ENCODE peak calls at places on chromosome 12, in six cellular contexts. One of them, this sample, is unnamed.

GRCh38 chr12:4824415-4824814 is 85.3 kb upstream of the KCNA1 start:
- DNase-seq in mucosa of descending colon: no peak
- DNase-seq in upper lobe of right lung: no peak
- DNase-seq in IMR-90: peak
- DNase-seq in Karpas-422: no peak
- DNase-seq in suprapubic skin: no peak
- DNase-seq in this sample: peak

GRCh38 chr12:90239740-90240260 is 531.2 kb upstream of the ATP2B1 start:
- DNase-seq in mucosa of descending colon: no peak
- DNase-seq in Karpas-422: no peak
- DNase-seq in IMR-90: no peak
- DNase-seq in suprapubic skin: no peak
- DNase-seq in upper lobe of right lung: no peak
- DNase-seq in this sample: no peak

GRCh38 chr12:74598819-74599218 is 61.2 kb downstream of the ATXN7L3B start:
- DNase-seq in Karpas-422: no peak
- DNase-seq in suprapubic skin: no peak
- DNase-seq in upper lobe of right lung: no peak
- DNase-seq in IMR-90: no peak
- DNase-seq in mucosa of descending colon: no peak
- DNase-seq in this sample: peak

GRCh38 chr12:53389702-53390101 is 9.7 kb downstream of the SP1 start:
- DNase-seq in Karpas-422: no peak
- DNase-seq in IMR-90: no peak
- DNase-seq in mucosa of descending colon: no peak
- DNase-seq in suprapubic skin: no peak
- DNase-seq in upper lobe of right lung: no peak
- DNase-seq in this sample: no peak

GRCh38 chr12:80001562-80001961 is 66.7 kb upstream of the PPP1R12A start:
- DNase-seq in suprapubic skin: no peak
- DNase-seq in upper lobe of right lung: no peak
- DNase-seq in Karpas-422: no peak
- DNase-seq in IMR-90: no peak
- DNase-seq in mucosa of descending colon: no peak
- DNase-seq in this sample: peak

GRCh38 chr12:71161575-71161974 is 3.8 kb upstream of the TSPAN8 start:
- DNase-seq in IMR-90: no peak
- DNase-seq in suprapubic skin: no peak
- DNase-seq in mucosa of descending colon: no peak
- DNase-seq in Karpas-422: no peak
- DNase-seq in upper lobe of right lung: no peak
- DNase-seq in this sample: peak

GRCh38 chr12:128613821-128614220 is 209.9 kb downstream of the SLC15A4 start:
- DNase-seq in mucosa of descending colon: no peak
- DNase-seq in IMR-90: no peak
- DNase-seq in suprapubic skin: no peak
- DNase-seq in upper lobe of right lung: no peak
- DNase-seq in Karpas-422: no peak
- DNase-seq in this sample: no peak

GRCh38 chr12:77924703-77925102 is 94.0 kb downstream of the NAV3 start:
- DNase-seq in IMR-90: peak
- DNase-seq in mucosa of descending colon: no peak
- DNase-seq in suprapubic skin: no peak
- DNase-seq in Karpas-422: no peak
- DNase-seq in upper lobe of right lung: no peak
- DNase-seq in this sample: no peak

GRCh38 chr12:67223225-67223624 is 45.9 kb upstream of the CAND1 start:
- DNase-seq in mucosa of descending colon: no peak
- DNase-seq in suprapubic skin: no peak
- DNase-seq in Karpas-422: no peak
- DNase-seq in upper lobe of right lung: no peak
- DNase-seq in IMR-90: no peak
- DNase-seq in this sample: no peak

GRCh38 chr12:48157889-48158370 is 615 bp upstream of the ASB8 start:
- DNase-seq in IMR-90: no peak
- DNase-seq in suprapubic skin: no peak
- DNase-seq in upper lobe of right lung: no peak
- DNase-seq in mucosa of descending colon: no peak
- DNase-seq in Karpas-422: no peak
- DNase-seq in this sample: no peak

GRCh38 chr12:64104376-64104775 is 117.7 kb downstream of the KICS2 start:
- DNase-seq in IMR-90: no peak
- DNase-seq in mucosa of descending colon: no peak
- DNase-seq in upper lobe of right lung: no peak
- DNase-seq in Karpas-422: no peak
- DNase-seq in suprapubic skin: no peak
- DNase-seq in this sample: peak

GRCh38 chr12:51662728-51663154 is 71.7 kb downstream of the SCN8A start:
- DNase-seq in IMR-90: no peak
- DNase-seq in mucosa of descending colon: no peak
- DNase-seq in suprapubic skin: no peak
- DNase-seq in upper lobe of right lung: no peak
- DNase-seq in Karpas-422: no peak
- DNase-seq in this sample: no peak

GRCh38 chr12:39831587-39832315 is 212.1 kb upstream of the ABCD2 start:
- DNase-seq in IMR-90: peak
- DNase-seq in suprapubic skin: no peak
- DNase-seq in mucosa of descending colon: no peak
- DNase-seq in Karpas-422: no peak
- DNase-seq in upper lobe of right lung: no peak
- DNase-seq in this sample: peak

GRCh38 chr12:79451988-79452387 is 238.8 kb downstream of the PAWR start:
- DNase-seq in IMR-90: peak
- DNase-seq in Karpas-422: no peak
- DNase-seq in mucosa of descending colon: no peak
- DNase-seq in upper lobe of right lung: no peak
- DNase-seq in suprapubic skin: peak
- DNase-seq in this sample: peak

GRCh38 chr12:52249041-52249461 is 16.0 kb downstream of the KRT7 start:
- DNase-seq in upper lobe of right lung: peak
- DNase-seq in suprapubic skin: peak
- DNase-seq in mucosa of descending colon: no peak
- DNase-seq in IMR-90: no peak
- DNase-seq in Karpas-422: no peak
- DNase-seq in this sample: no peak

GRCh38 chr12:15522574-15523187 is 200.4 kb downstream of the PTPRO start:
- DNase-seq in IMR-90: peak
- DNase-seq in Karpas-422: peak
- DNase-seq in upper lobe of right lung: no peak
- DNase-seq in suprapubic skin: no peak
- DNase-seq in mucosa of descending colon: no peak
- DNase-seq in this sample: peak

GRCh38 chr12:4807813-4808212 is 87.6 kb downstream of the GALNT8 start:
- DNase-seq in Karpas-422: no peak
- DNase-seq in upper lobe of right lung: no peak
- DNase-seq in suprapubic skin: no peak
- DNase-seq in IMR-90: no peak
- DNase-seq in mucosa of descending colon: no peak
- DNase-seq in this sample: no peak

GRCh38 chr12:71754461-71755145 is at the start of gene RAB21:
- DNase-seq in upper lobe of right lung: peak
- DNase-seq in Karpas-422: peak
- DNase-seq in suprapubic skin: peak
- DNase-seq in mucosa of descending colon: peak
- DNase-seq in IMR-90: peak
- DNase-seq in this sample: peak

GRCh38 chr12:98997899-98998298 is 352.8 kb downstream of the APAF1 start:
- DNase-seq in suprapubic skin: no peak
- DNase-seq in mucosa of descending colon: no peak
- DNase-seq in upper lobe of right lung: no peak
- DNase-seq in Karpas-422: no peak
- DNase-seq in IMR-90: no peak
- DNase-seq in this sample: no peak

GRCh38 chr12:75706786-75707605 is 195.6 kb upstream of the KRR1 start:
- DNase-seq in upper lobe of right lung: no peak
- DNase-seq in IMR-90: peak
- DNase-seq in Karpas-422: peak
- DNase-seq in suprapubic skin: no peak
- DNase-seq in mucosa of descending colon: no peak
- DNase-seq in this sample: peak

GRCh38 chr12:25875661-25876060 is 82.8 kb upstream of the RASSF8 start:
- DNase-seq in IMR-90: no peak
- DNase-seq in mucosa of descending colon: no peak
- DNase-seq in Karpas-422: no peak
- DNase-seq in suprapubic skin: no peak
- DNase-seq in upper lobe of right lung: no peak
- DNase-seq in this sample: no peak

GRCh38 chr12:41264281-41264680 is 76.2 kb downstream of the PDZRN4 start:
- DNase-seq in upper lobe of right lung: no peak
- DNase-seq in mucosa of descending colon: no peak
- DNase-seq in suprapubic skin: no peak
- DNase-seq in IMR-90: no peak
- DNase-seq in Karpas-422: peak
- DNase-seq in this sample: peak

GRCh38 chr12:49646331-49646830 is 23.0 kb downstream of the PRPF40B start:
- DNase-seq in mucosa of descending colon: no peak
- DNase-seq in upper lobe of right lung: no peak
- DNase-seq in IMR-90: no peak
- DNase-seq in suprapubic skin: no peak
- DNase-seq in Karpas-422: no peak
- DNase-seq in this sample: no peak

GRCh38 chr12:79119796-79120195 is 255.2 kb downstream of the SYT1 start:
- DNase-seq in mucosa of descending colon: no peak
- DNase-seq in upper lobe of right lung: no peak
- DNase-seq in Karpas-422: no peak
- DNase-seq in suprapubic skin: no peak
- DNase-seq in IMR-90: no peak
- DNase-seq in this sample: no peak

DNA sequence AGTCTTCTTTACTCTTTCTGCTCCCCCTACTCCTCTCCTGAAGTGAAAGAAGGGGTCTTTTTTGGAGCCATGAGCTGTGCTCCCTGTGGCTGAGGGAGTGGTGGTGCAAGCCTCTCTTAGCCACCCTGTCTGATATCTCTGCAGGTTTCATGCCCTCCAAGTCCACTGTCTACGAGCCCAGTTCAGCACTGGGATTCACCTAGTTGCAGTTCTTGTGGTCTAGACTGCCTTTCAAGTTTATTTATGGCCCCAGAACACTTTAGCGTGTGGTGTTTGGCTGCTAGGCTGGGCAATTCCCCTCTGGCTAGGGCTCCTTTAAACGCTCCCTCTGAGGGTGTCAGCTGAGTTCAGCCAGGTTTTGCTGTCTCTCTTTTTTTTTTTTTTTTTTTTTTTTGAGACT is 908.6 kb downstream of the TRHDE start:
- DNase-seq in suprapubic skin: no peak
- DNase-seq in mucosa of descending colon: no peak
- DNase-seq in upper lobe of right lung: no peak
- DNase-seq in IMR-90: no peak
- DNase-seq in Karpas-422: no peak
- DNase-seq in this sample: no peak
- H3K4me3 ChIP-seq in suprapubic skin: no peak
- H3K4me3 ChIP-seq in mucosa of descending colon: no peak
- H3K4me3 ChIP-seq in upper lobe of right lung: no peak
- H3K4me3 ChIP-seq in IMR-90: no peak
- H3K4me3 ChIP-seq in Karpas-422: no peak
- H3K4me3 ChIP-seq in this sample: no peak

GRCh38 chr12:56082382-56082781 is 2.4 kb downstream of the ERBB3 start:
- DNase-seq in upper lobe of right lung: no peak
- DNase-seq in mucosa of descending colon: no peak
- DNase-seq in Karpas-422: no peak
- DNase-seq in IMR-90: no peak
- DNase-seq in suprapubic skin: no peak
- DNase-seq in this sample: no peak
- H3K4me3 ChIP-seq in upper lobe of right lung: no peak
- H3K4me3 ChIP-seq in mucosa of descending colon: no peak
- H3K4me3 ChIP-seq in Karpas-422: no peak
- H3K4me3 ChIP-seq in IMR-90: no peak
- H3K4me3 ChIP-seq in suprapubic skin: peak
- H3K4me3 ChIP-seq in this sample: no peak

GRCh38 chr12:108666326-108666995 is 32.8 kb upstream of the SELPLG start:
- DNase-seq in IMR-90: peak
- DNase-seq in mucosa of descending colon: no peak
- DNase-seq in Karpas-422: no peak
- DNase-seq in upper lobe of right lung: no peak
- DNase-seq in suprapubic skin: peak
- DNase-seq in this sample: no peak

GRCh38 chr12:108667349-108667748 is 33.7 kb upstream of the SELPLG start:
- DNase-seq in mucosa of descending colon: no peak
- DNase-seq in Karpas-422: peak
- DNase-seq in IMR-90: no peak
- DNase-seq in suprapubic skin: no peak
- DNase-seq in upper lobe of right lung: no peak
- DNase-seq in this sample: no peak

GRCh38 chr12:108665608-108666202 is 32.0 kb upstream of the SELPLG start:
- DNase-seq in Karpas-422: no peak
- DNase-seq in mucosa of descending colon: no peak
- DNase-seq in IMR-90: no peak
- DNase-seq in upper lobe of right lung: no peak
- DNase-seq in suprapubic skin: no peak
- DNase-seq in this sample: no peak

GRCh38 chr12:108663324-108664015 is 29.8 kb upstream of the SELPLG start:
- DNase-seq in mucosa of descending colon: no peak
- DNase-seq in upper lobe of right lung: no peak
- DNase-seq in Karpas-422: no peak
- DNase-seq in suprapubic skin: no peak
- DNase-seq in IMR-90: no peak
- DNase-seq in this sample: no peak

DNA sequence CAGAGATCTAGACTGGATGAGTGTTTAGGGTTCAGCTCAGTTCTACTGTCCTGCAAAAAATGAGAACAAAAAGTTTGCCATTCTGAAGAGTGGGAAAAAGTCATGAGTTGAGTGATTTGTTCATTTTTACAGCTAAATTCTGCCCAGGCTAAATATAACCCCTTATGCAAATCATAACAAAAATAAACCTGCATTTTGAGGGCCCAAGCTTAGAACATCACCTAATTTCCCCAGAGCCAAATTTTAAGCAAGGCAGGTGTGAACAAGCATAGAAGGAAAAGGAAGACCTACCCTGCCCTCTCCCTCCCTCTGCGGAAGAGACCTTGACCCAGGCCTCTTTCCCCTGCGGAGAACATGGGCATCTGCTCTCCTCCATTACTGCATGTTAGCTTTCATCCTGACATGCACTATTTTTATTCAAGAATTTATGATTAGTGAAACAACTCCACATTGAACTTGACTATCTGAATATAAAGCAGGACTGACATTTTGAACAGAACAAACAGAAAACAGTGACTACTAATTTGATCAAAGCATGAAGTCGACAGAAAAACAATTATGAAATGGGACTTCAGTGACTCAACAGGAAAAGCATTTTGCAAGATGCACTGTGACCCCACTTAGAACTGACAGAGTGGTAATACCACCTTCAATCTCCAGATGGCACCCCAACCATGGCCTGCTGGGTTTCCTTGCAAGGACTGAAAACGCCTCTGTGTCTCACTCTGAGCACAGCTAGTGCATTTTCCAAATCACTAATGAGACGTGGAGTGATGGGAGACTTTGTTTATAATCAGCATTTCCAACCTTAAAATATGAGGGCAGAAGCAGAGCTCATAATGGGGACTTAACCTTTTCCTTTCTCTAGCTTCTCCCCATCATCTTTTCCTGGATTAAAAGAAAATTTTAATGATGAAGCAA is 30.9 kb upstream of the SELPLG start:
- DNase-seq in suprapubic skin: peak
- DNase-seq in Karpas-422: peak
- DNase-seq in IMR-90: peak
- DNase-seq in upper lobe of right lung: peak
- DNase-seq in mucosa of descending colon: peak
- DNase-seq in this sample: peak
- H3K4me3 ChIP-seq in suprapubic skin: no peak
- H3K4me3 ChIP-seq in Karpas-422: peak
- H3K4me3 ChIP-seq in IMR-90: no peak
- H3K4me3 ChIP-seq in upper lobe of right lung: no peak
- H3K4me3 ChIP-seq in mucosa of descending colon: no peak
- H3K4me3 ChIP-seq in this sample: no peak

GRCh38 chr12:93019911-93020224 is 90.8 kb upstream of the EEA1 start:
- DNase-seq in suprapubic skin: no peak
- DNase-seq in upper lobe of right lung: no peak
- DNase-seq in IMR-90: no peak
- DNase-seq in Karpas-422: no peak
- DNase-seq in mucosa of descending colon: peak
- DNase-seq in this sample: no peak
- H3K4me3 ChIP-seq in suprapubic skin: no peak
- H3K4me3 ChIP-seq in upper lobe of right lung: no peak
- H3K4me3 ChIP-seq in IMR-90: no peak
- H3K4me3 ChIP-seq in Karpas-422: no peak
- H3K4me3 ChIP-seq in mucosa of descending colon: no peak
- H3K4me3 ChIP-seq in this sample: no peak

This sample was measured in bronchial epithelial cell.